ENCODE peak calls at places on chromosome 22, in five cellular contexts. R is body of pancreas, V is right lobe of liver, M is GM13977, N is brain microvascular endothelial cell. D is an unnamed sample.

GRCh38 chr22:21102659-21103267 is 57.0 kb downstream of the LRRC74B start:
- DNase-seq in V (peak; percentile 74), R (peak; percentile 80), M (peak; percentile 83), N (peak; percentile 45), D (peak; percentile 85)

GRCh38 chr22:26822300-26822699 is 164.9 kb downstream of the MIAT start:
- DNase-seq in R (no peak), M (no peak), V (no peak), N (no peak), D (no peak)

GRCh38 chr22:30262917-30263741 is 3.5 kb downstream of the OSM start:
- DNase-seq in R (peak; percentile 78), N (no peak), M (peak; percentile 82), V (peak; percentile 71), D (peak; percentile 88)

GRCh38 chr22:40377931-40378330 is 7.5 kb downstream of the SGSM3 start:
- DNase-seq in M (no peak), R (no peak), V (no peak), N (no peak), D (no peak)

GRCh38 chr22:24703101-24703500 is 71.4 kb downstream of the PIWIL3 start:
- DNase-seq in N (no peak), V (peak; percentile 76), M (no peak), R (peak; percentile 52), D (no peak)

GRCh38 chr22:38924197-38924952 is 33.0 kb upstream of the APOBEC3A start:
- DNase-seq in R (peak; percentile 97), M (no peak), N (peak; percentile 88), V (peak; percentile 75), D (no peak)

GRCh38 chr22:30435674-30436126 is 10.1 kb downstream of the MTFP1 start:
- DNase-seq in V (peak; percentile 44), R (peak; percentile 39), N (no peak), M (peak; percentile 24), D (peak; percentile 93)

GRCh38 chr22:41481131-41481830 is 12.4 kb downstream of the ACO2 start:
- DNase-seq in R (no peak), V (no peak), M (no peak), N (peak; percentile 12), D (no peak)

GRCh38 chr22:26656896-26657851 is at the start of gene MIAT:
- DNase-seq in V (peak; percentile 36), M (peak; percentile 86), R (peak; percentile 23), N (peak; percentile 16), D (peak; percentile 83)

GRCh38 chr22:33923033-33923432 is 2.8 kb upstream of the LARGE1 start:
- DNase-seq in V (no peak), N (no peak), R (no peak), M (no peak), D (no peak)

GRCh38 chr22:40396882-40397281 is 26.5 kb downstream of the SGSM3 start:
- DNase-seq in N (peak; percentile 75), M (no peak), R (peak; percentile 94), V (no peak), D (no peak)

GRCh38 chr22:30893434-30894370 is 74.9 kb downstream of the MORC2 start:
- DNase-seq in R (no peak), N (no peak), V (no peak), M (no peak), D (no peak)

GRCh38 chr22:24432059-24432853 is 4.9 kb downstream of the ADORA2A start:
- DNase-seq in R (peak; percentile 61), V (peak; percentile 79), M (no peak), N (peak; percentile 25), D (peak; percentile 77)

GRCh38 chr22:38871360-38872171 is 450 bp downstream of the CBX6 start:
- DNase-seq in R (peak; percentile 36), N (no peak), V (peak; percentile 39), M (peak; percentile 56), D (peak; percentile 44)

GRCh38 chr22:23815781-23816551 is 22.8 kb downstream of the DERL3 start:
- DNase-seq in M (no peak), N (no peak), R (no peak), V (no peak), D (no peak)

GRCh38 chr22:41398921-41399320 is 17.2 kb downstream of the TEF start:
- DNase-seq in V (no peak), M (no peak), N (no peak), R (no peak), D (no peak)

GRCh38 chr22:29061773-29062172 is at the start of gene C22orf31:
- DNase-seq in N (no peak), M (no peak), R (no peak), V (no peak), D (no peak)

GRCh38 chr22:29511126-29511854 is 31.3 kb downstream of the NEFH start:
- DNase-seq in N (no peak), M (no peak), R (no peak), V (no peak), D (no peak)

GRCh38 chr22:41620646-41621098 is at the start of gene DESI1:
- DNase-seq in V (no peak), N (no peak), M (no peak), R (no peak), D (no peak)

GRCh38 chr22:48651981-48652538 is 1175.6 kb downstream of the BRD1 start:
- DNase-seq in N (no peak), M (no peak), R (no peak), V (no peak), D (no peak)

GRCh38 chr22:50089231-50090140 is at the start of gene MOV10L1:
- DNase-seq in N (no peak), V (no peak), R (no peak), M (peak; percentile 36), D (peak; percentile 26)

GRCh38 chr22:26401726-26402125 is 27.3 kb upstream of the ASPHD2 start:
- DNase-seq in N (no peak), V (no peak), M (no peak), R (no peak), D (no peak)

GRCh38 chr22:50702821-50703725 is 30.4 kb downstream of the SHANK3 start:
- DNase-seq in M (no peak), R (peak; percentile 2), V (peak; percentile 11), N (no peak), D (no peak)

GRCh38 chr22:30038219-30038618 is 42.0 kb upstream of the HORMAD2 start:
- DNase-seq in M (no peak), N (peak; percentile 70), R (peak; percentile 68), V (peak; percentile 66), D (no peak)

GRCh38 chr22:26559961-26560575 is 29.9 kb downstream of the TPST2 start:
- DNase-seq in N (no peak), M (no peak), V (no peak), R (peak; percentile 82), D (no peak)

GRCh38 chr22:49012695-49013094 is 815.0 kb downstream of the BRD1 start:
- DNase-seq in N (no peak), M (no peak), V (no peak), R (no peak), D (no peak)

GRCh38 chr22:43777204-43777671 is 34.9 kb downstream of the EFCAB6 start:
- DNase-seq in V (no peak), R (no peak), N (peak; percentile 33), M (no peak), D (no peak)
- TF ChIP-seq CTCF in V (no peak), R (no peak), N (no peak), M (no peak), D (no peak)

GRCh38 chr22:22814666-22815396 is 72.8 kb upstream of the IGLL5 start:
- DNase-seq in V (no peak), M (no peak), R (no peak), N (no peak), D (no peak)
- TF ChIP-seq CTCF in V (no peak), M (no peak), R (no peak), N (no peak), D (no peak)

GRCh38 chr22:19723990-19724827 is 870 bp downstream of the GP1BB start:
- DNase-seq in M (peak; percentile 38), N (no peak), R (peak; percentile 54), V (no peak), D (peak; percentile 53)
- TF ChIP-seq CTCF in M (peak; percentile 56), N (no peak), R (no peak), V (no peak), D (peak; percentile 67)

GRCh38 chr22:36991220-36991619 is 28.0 kb downstream of the TST start:
- DNase-seq in R (no peak), M (no peak), N (no peak), V (no peak), D (no peak)
- TF ChIP-seq CTCF in R (no peak), M (no peak), N (no peak), V (no peak), D (no peak)

GRCh38 chr22:44366372-44367310 is 53.9 kb upstream of the SHISAL1 start:
- DNase-seq in N (no peak), R (no peak), V (peak; percentile 12), M (no peak), D (no peak)

GRCh38 chr22:44363980-44364749 is 51.4 kb upstream of the SHISAL1 start:
- DNase-seq in V (peak; percentile 13), M (no peak), R (no peak), N (no peak), D (no peak)

GRCh38 chr22:44364750-44365118 is 52.0 kb upstream of the SHISAL1 start:
- DNase-seq in R (no peak), N (no peak), V (peak; percentile 6), M (no peak), D (no peak)

GRCh38 chr22:44365832-44366231 is 53.1 kb upstream of the SHISAL1 start:
- DNase-seq in M (no peak), N (no peak), V (peak; percentile 3), R (no peak), D (no peak)

GRCh38 chr22:44365196-44365802 is 52.5 kb upstream of the SHISAL1 start:
- DNase-seq in R (no peak), V (peak; percentile 7), M (no peak), N (no peak), D (no peak)
- TF ChIP-seq CTCF in R (no peak), V (no peak), M (no peak), N (no peak), D (no peak)

D was measured in activated CD8-positive, alpha-beta T cell treated with anti-CD3 and anti-CD28 coated beads for 36 hours.